ENCODE peak calls at places on chromosomes 3 and 15, in seven cellular contexts. K is head of caudate nucleus, V is stomach, E is GM13977, G is cardiac fibroblast, Z is MG63, J is T-helper 2 cell. X is an unnamed sample.
A peak's percentile ranks its signal among the peaks of the same experiment; 100 is the strongest.

GRCh38 chr3:103389356-103389755 is 954.5 kb downstream of the ZPLD1 start:
- DNase-seq in K (no peak), V (no peak), E (no peak), G (no peak), Z (no peak), J (no peak), X (no peak)

GRCh38 chr15:100726426-100727190 is 124.2 kb downstream of the ASB7 start:
- DNase-seq in K (no peak), V (no peak), E (no peak), G (peak; percentile 35), Z (no peak), J (no peak), X (no peak)

GRCh38 chr15:69820819-69821218 is 276.9 kb downstream of the TLE3 start:
- DNase-seq in K (no peak), V (no peak), E (no peak), G (no peak), Z (no peak), J (no peak), X (no peak)

GRCh38 chr15:76176487-76177085 is 116.8 kb downstream of the TMEM266 start:
- DNase-seq in K (no peak), V (no peak), E (no peak), G (no peak), Z (no peak), J (no peak), X (no peak)

GRCh38 chr3:128490650-128491070 is 2.3 kb downstream of the GATA2 start:
- DNase-seq in K (no peak), V (no peak), E (no peak), G (no peak), Z (no peak), J (no peak), X (no peak)

GRCh38 chr15:78540955-78541743 is 905 bp downstream of the PSMA4 start:
- DNase-seq in K (no peak), V (no peak), E (peak; percentile 36), G (peak; percentile 9), Z (no peak), J (no peak), X (no peak)

GRCh38 chr15:101795455-101795854 is 7.9 kb upstream of the OR4F6 start:
- DNase-seq in K (no peak), V (no peak), E (no peak), G (peak; percentile 70), Z (no peak), J (no peak), X (no peak)

GRCh38 chr3:183527421-183527979 is 28.0 kb downstream of the KLHL6 start:
- DNase-seq in K (no peak), V (no peak), E (peak; percentile 61), G (no peak), Z (no peak), J (no peak), X (no peak)

GRCh38 chr3:14925729-14926591 is 21.4 kb upstream of the NR2C2 start:
- DNase-seq in K (peak; percentile 33), V (no peak), E (peak; percentile 58), G (peak; percentile 81), Z (no peak), J (no peak), X (no peak)

GRCh38 chr3:139906441-139906840 is 28.5 kb upstream of the CLSTN2 start:
- DNase-seq in K (no peak), V (no peak), E (no peak), G (peak; percentile 41), Z (peak; percentile 62), J (no peak), X (no peak)

GRCh38 chr15:97126556-97127233 is 796.2 kb downstream of the NR2F2 start:
- DNase-seq in K (no peak), V (no peak), E (no peak), G (peak; percentile 24), Z (peak; percentile 68), J (no peak), X (no peak)

GRCh38 chr15:31499953-31500808 is 173.5 kb downstream of the KLF13 start:
- DNase-seq in K (no peak), V (no peak), E (no peak), G (no peak), Z (no peak), J (no peak), X (no peak)

GRCh38 chr15:58212909-58213526 is 74.8 kb downstream of the AQP9 start:
- DNase-seq in K (no peak), V (no peak), E (peak; percentile 22), G (peak; percentile 66), Z (no peak), J (no peak), X (no peak)

GRCh38 chr3:72957303-72957702 is 39.3 kb upstream of the PPP4R2 start:
- DNase-seq in K (peak; percentile 87), V (peak; percentile 51), E (no peak), G (no peak), Z (no peak), J (no peak), X (no peak)

GRCh38 chr15:75704263-75704615 is 8.4 kb downstream of the CSPG4 start:
- DNase-seq in K (no peak), V (no peak), E (no peak), G (no peak), Z (no peak), J (no peak), X (no peak)

X was measured in prostate gland.